ENCODE peak calls at places on chromosomes 5 and 9, in five cellular contexts. O, S, V, Q and E are unnamed samples.

GRCh38 chr5:61768692-61769281 is 436.7 kb downstream of the ZSWIM6 start:
- DNase-seq in V (no peak), O (peak), Q (peak), S (peak), E (peak)

GRCh38 chr5:173326501-173326960 is 1.7 kb downstream of the STC2 start:
- DNase-seq in Q (peak), V (no peak), S (no peak), O (no peak), E (no peak)

GRCh38 chr5:164679461-164679860 is 1174.0 kb downstream of the MAT2B start:
- DNase-seq in S (no peak), V (no peak), O (peak), Q (no peak), E (no peak)

GRCh38 chr5:52132053-52132452 is 655.7 kb upstream of the ITGA1 start:
- DNase-seq in S (no peak), O (no peak), Q (no peak), V (no peak), E (no peak)

GRCh38 chr9:130180516-130180915 is 8.3 kb downstream of the NCS1 start:
- DNase-seq in Q (no peak), V (no peak), O (no peak), S (no peak), E (no peak)

GRCh38 chr5:96717874-96718273 is 55.7 kb downstream of the CAST start:
- DNase-seq in Q (no peak), V (no peak), O (no peak), S (no peak), E (no peak)

GRCh38 chr5:8993031-8993430 is 552.8 kb downstream of the SEMA5A start:
- DNase-seq in S (no peak), O (peak), V (no peak), Q (no peak), E (no peak)

GRCh38 chr5:150448353-150448752 is 1.2 kb downstream of the RPS14 start:
- DNase-seq in Q (peak), V (no peak), O (no peak), S (no peak), E (no peak)

GRCh38 chr5:120684749-120685415 is 220.8 kb downstream of the PRR16 start:
- DNase-seq in O (peak), S (no peak), Q (no peak), V (no peak), E (peak)

GRCh38 chr5:181129601-181130000 is 1.4 kb downstream of the OR2V1 start:
- DNase-seq in O (no peak), S (no peak), V (no peak), Q (no peak), E (no peak)

GRCh38 chr9:105280730-105281129 is 36.3 kb downstream of the SLC44A1 start:
- DNase-seq in V (no peak), O (no peak), Q (no peak), S (peak), E (no peak)

GRCh38 chr9:134186471-134187109 is 22.2 kb upstream of the RNU6ATAC start:
- DNase-seq in S (no peak), O (no peak), V (no peak), Q (peak), E (no peak)

GRCh38 chr5:34706084-34706483 is 50.0 kb downstream of the RAI14 start:
- DNase-seq in V (no peak), Q (no peak), O (no peak), S (no peak), E (no peak)

GRCh38 chr5:155263381-155263780 is 249.8 kb downstream of the KIF4B start:
- DNase-seq in O (no peak), Q (no peak), S (no peak), V (no peak), E (no peak)
- TF ChIP-seq CREB1 in O (no peak), Q (no peak), S (no peak), V (no peak), E (no peak)

DNA sequence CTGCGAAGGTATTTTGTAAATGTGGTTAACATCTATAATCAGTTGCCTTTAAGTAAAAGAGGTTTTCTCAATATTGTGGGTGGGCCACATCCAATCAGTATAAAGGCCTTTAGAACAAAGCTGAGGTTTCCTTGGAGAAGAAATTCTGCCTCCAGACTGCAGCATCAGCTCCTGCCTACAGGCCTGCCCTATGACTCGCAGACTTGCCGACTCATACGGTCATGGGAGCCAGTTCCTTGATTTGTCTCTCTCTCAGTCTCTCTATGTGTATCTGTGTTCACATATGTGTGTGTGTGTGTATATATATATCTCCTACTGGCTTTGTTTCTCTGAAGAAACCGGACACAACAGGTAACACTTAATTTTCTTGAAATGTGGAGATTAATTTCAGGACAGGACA is 45.3 kb downstream of the SLC36A1 start:
- DNase-seq in Q (no peak), S (no peak), V (no peak), O (no peak), E (no peak)
- TF ChIP-seq CREB1 in Q (no peak), S (no peak), V (no peak), O (no peak), E (no peak)

DNA sequence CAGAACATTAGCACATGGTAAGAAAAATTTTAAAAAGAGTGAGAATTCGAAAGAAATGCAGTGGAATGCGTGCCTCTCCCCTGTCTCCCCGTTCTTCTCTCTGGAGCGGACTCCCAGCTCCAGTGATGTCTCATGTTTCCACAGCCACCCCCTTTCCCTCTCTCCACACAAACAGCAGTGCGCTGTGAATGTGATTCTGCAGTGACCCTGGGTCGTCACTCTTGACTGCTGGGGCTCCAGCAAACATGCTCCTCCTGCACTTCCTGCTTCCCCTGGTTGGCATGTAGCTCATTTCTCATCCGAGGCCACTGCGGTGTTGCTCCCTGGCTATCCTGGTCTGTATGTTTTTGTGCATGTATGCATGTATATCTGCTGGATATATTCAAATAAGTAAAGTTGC is 13.3 kb downstream of the PHF2 start:
- DNase-seq in V (no peak), S (peak), O (no peak), Q (no peak), E (no peak)
- TF ChIP-seq CREB1 in V (no peak), S (no peak), O (no peak), Q (no peak), E (no peak)

DNA sequence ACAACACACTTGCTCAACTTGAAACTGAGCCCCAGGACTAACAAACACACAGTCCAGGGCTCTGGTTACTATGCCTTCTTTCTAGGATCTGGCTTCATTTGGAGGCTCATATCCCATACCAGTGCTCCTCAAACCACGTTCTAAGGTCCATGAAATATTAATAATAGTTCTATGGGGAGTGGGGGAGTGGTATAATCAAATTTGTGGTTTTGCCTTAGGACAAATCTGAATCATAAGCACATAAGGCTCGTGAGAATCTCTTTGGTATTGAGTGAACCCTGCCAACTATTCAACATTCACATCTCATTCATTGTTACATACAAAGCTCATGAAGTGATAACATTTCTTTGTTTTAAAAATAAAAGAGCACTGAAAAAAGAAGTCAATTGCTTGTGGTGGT is 55.1 kb downstream of the NFIB start:
- DNase-seq in S (no peak), O (no peak), Q (no peak), V (no peak), E (no peak)
- TF ChIP-seq CREB1 in S (no peak), O (no peak), Q (no peak), V (no peak), E (no peak)

DNA sequence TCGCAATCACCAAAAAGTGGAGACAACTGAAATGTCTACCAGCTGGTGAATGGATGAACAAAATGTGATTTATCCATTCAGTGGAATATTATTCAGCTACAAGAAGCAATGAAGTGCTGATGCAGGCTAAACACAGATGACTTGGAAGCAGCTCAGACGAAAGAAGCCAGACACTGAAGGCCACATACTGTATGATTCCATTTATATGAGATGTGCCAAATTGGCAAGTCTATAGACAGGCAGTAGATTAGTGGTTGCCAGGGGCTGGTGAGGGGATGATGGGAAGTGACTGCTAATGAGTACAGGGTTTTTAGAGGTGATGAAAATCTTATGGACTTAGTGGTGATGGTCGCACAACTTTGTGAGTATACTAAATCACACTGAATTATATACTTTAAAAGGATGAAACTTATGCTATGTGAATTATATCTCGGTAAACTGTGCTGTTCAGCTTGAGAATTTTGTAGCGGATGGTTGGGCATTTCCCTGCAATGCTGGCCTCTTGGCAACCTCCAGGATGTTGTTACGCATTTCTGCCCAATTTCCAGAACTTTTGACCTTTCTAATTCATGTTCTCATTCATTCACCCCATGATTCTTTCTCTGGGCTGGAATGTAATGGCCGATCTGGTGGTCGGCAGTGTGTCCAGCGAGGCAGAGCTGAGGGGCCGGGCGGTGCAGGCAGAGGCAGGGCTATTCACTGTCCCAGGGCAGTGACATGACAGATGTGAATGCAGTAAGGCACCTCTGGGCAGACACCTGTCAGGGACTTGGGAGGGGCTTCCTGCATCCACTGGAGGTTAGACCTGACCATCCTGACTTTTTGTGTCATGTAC is 21.9 kb upstream of the WNK2 start:
- DNase-seq in Q (no peak), S (no peak), V (no peak), O (no peak), E (no peak)
- TF ChIP-seq CREB1 in Q (no peak), S (no peak), V (no peak), O (no peak), E (no peak)